ENCODE peak calls at places on chromosomes 6 and 20, in five cellular contexts. One of them, this sample, is unnamed.

GRCh38 chr6:33801611-33802010 is 2.2 kb downstream of the MLN start:
- DNase-seq in uterus: no peak
- DNase-seq in NCI-H226: no peak
- DNase-seq in HTR-8/SVneo: no peak
- DNase-seq in left cardiac atrium: no peak
- DNase-seq in this sample: no peak

GRCh38 chr6:93784794-93785757 is 365.7 kb upstream of the EPHA7 start:
- DNase-seq in HTR-8/SVneo: no peak
- DNase-seq in uterus: no peak
- DNase-seq in left cardiac atrium: no peak
- DNase-seq in NCI-H226: no peak
- DNase-seq in this sample: no peak

GRCh38 chr20:31698803-31699718 is 23.6 kb downstream of the BCL2L1 start:
- DNase-seq in NCI-H226: peak
- DNase-seq in left cardiac atrium: peak
- DNase-seq in uterus: peak
- DNase-seq in HTR-8/SVneo: peak
- DNase-seq in this sample: peak

GRCh38 chr20:62892348-62893304 is 31.0 kb upstream of the TCFL5 start:
- DNase-seq in left cardiac atrium: no peak
- DNase-seq in uterus: no peak
- DNase-seq in HTR-8/SVneo: no peak
- DNase-seq in NCI-H226: no peak
- DNase-seq in this sample: no peak

GRCh38 chr6:111711989-111712388 is 106.3 kb upstream of the TRAF3IP2 start:
- DNase-seq in NCI-H226: no peak
- DNase-seq in uterus: no peak
- DNase-seq in left cardiac atrium: no peak
- DNase-seq in HTR-8/SVneo: no peak
- DNase-seq in this sample: no peak

GRCh38 chr6:153210083-153210482 is 79.0 kb upstream of the RGS17 start:
- DNase-seq in HTR-8/SVneo: no peak
- DNase-seq in left cardiac atrium: no peak
- DNase-seq in NCI-H226: no peak
- DNase-seq in uterus: no peak
- DNase-seq in this sample: no peak

GRCh38 chr6:100461273-100461919 is 3.3 kb downstream of the SIM1 start:
- DNase-seq in uterus: no peak
- DNase-seq in left cardiac atrium: no peak
- DNase-seq in HTR-8/SVneo: peak
- DNase-seq in NCI-H226: no peak
- DNase-seq in this sample: peak

GRCh38 chr6:30761791-30762429 is 17.6 kb upstream of the IER3 start:
- DNase-seq in uterus: no peak
- DNase-seq in left cardiac atrium: no peak
- DNase-seq in NCI-H226: no peak
- DNase-seq in HTR-8/SVneo: no peak
- DNase-seq in this sample: no peak

GRCh38 chr20:45311589-45312211 is 3.6 kb upstream of the MATN4 start:
- DNase-seq in uterus: peak
- DNase-seq in left cardiac atrium: peak
- DNase-seq in HTR-8/SVneo: peak
- DNase-seq in NCI-H226: peak
- DNase-seq in this sample: peak

GRCh38 chr6:12278915-12279314 is 11.2 kb upstream of the EDN1 start:
- DNase-seq in left cardiac atrium: no peak
- DNase-seq in HTR-8/SVneo: no peak
- DNase-seq in uterus: no peak
- DNase-seq in NCI-H226: no peak
- DNase-seq in this sample: no peak

GRCh38 chr6:90413867-90414266 is 117.2 kb upstream of the BACH2 start:
- DNase-seq in uterus: peak
- DNase-seq in left cardiac atrium: peak
- DNase-seq in NCI-H226: no peak
- DNase-seq in HTR-8/SVneo: no peak
- DNase-seq in this sample: no peak

GRCh38 chr6:35059606-35060355 is 81.4 kb downstream of the TCP11 start:
- DNase-seq in NCI-H226: no peak
- DNase-seq in left cardiac atrium: no peak
- DNase-seq in uterus: no peak
- DNase-seq in HTR-8/SVneo: no peak
- DNase-seq in this sample: no peak

GRCh38 chr6:38483526-38483925 is 156.2 kb downstream of the BTBD9 start:
- DNase-seq in NCI-H226: no peak
- DNase-seq in HTR-8/SVneo: no peak
- DNase-seq in left cardiac atrium: no peak
- DNase-seq in uterus: no peak
- DNase-seq in this sample: no peak

GRCh38 chr6:113856571-113857564 is at the start of gene MARCKS:
- DNase-seq in uterus: peak
- DNase-seq in left cardiac atrium: peak
- DNase-seq in NCI-H226: peak
- DNase-seq in HTR-8/SVneo: peak
- DNase-seq in this sample: peak

GRCh38 chr20:57761413-57761734 is 51.6 kb upstream of the PMEPA1 start:
- DNase-seq in left cardiac atrium: no peak
- DNase-seq in uterus: no peak
- DNase-seq in HTR-8/SVneo: no peak
- DNase-seq in NCI-H226: no peak
- DNase-seq in this sample: no peak

GRCh38 chr20:2654831-2655230 is 2.4 kb downstream of the NOP56 start:
- DNase-seq in NCI-H226: no peak
- DNase-seq in uterus: no peak
- DNase-seq in HTR-8/SVneo: no peak
- DNase-seq in left cardiac atrium: no peak
- DNase-seq in this sample: no peak

GRCh38 chr6:13766201-13766634 is 48.1 kb downstream of the MCUR1 start:
- DNase-seq in uterus: no peak
- DNase-seq in NCI-H226: peak
- DNase-seq in left cardiac atrium: no peak
- DNase-seq in HTR-8/SVneo: peak
- DNase-seq in this sample: peak

GRCh38 chr20:22617160-22617559 is 32.8 kb upstream of the FOXA2 start:
- DNase-seq in NCI-H226: peak
- DNase-seq in uterus: no peak
- DNase-seq in HTR-8/SVneo: no peak
- DNase-seq in left cardiac atrium: peak
- DNase-seq in this sample: no peak

GRCh38 chr6:159168536-159169192 is 536 bp upstream of the FNDC1 start:
- DNase-seq in NCI-H226: no peak
- DNase-seq in uterus: no peak
- DNase-seq in HTR-8/SVneo: peak
- DNase-seq in left cardiac atrium: peak
- DNase-seq in this sample: peak

GRCh38 chr6:30568245-30568644 is 3.0 kb upstream of the ABCF1 start:
- DNase-seq in HTR-8/SVneo: no peak
- DNase-seq in left cardiac atrium: no peak
- DNase-seq in uterus: no peak
- DNase-seq in NCI-H226: no peak
- DNase-seq in this sample: no peak

GRCh38 chr20:38311100-38311499 is 7.1 kb downstream of the BPI start:
- DNase-seq in NCI-H226: no peak
- DNase-seq in HTR-8/SVneo: no peak
- DNase-seq in left cardiac atrium: no peak
- DNase-seq in uterus: no peak
- DNase-seq in this sample: no peak

This sample was measured in trophoblast cell.